ENCODE peak calls at places on chromosomes 1 and 21, in six cellular contexts. J is neural progenitor cell, X is A549, M is fibroblast of lung, F is MM.1S, K is Karpas-422. W is an unnamed sample.

GRCh38 chr1:193019442-193020026 is 39.6 kb downstream of the UCHL5 start:
- DNase-seq in J (peak; percentile 61), X (peak; percentile 25), M (peak; percentile 55), F (peak; percentile 73), K (peak; percentile 74), W (peak; percentile 39)

GRCh38 chr1:234607091-234608025 is 2.6 kb downstream of the IRF2BP2 start:
- DNase-seq in J (peak; percentile 86), X (no peak), M (peak; percentile 43), F (peak; percentile 69), K (no peak), W (peak; percentile 43)

GRCh38 chr1:169133228-169133576 is 26.7 kb downstream of the ATP1B1 start:
- DNase-seq in J (no peak), X (no peak), M (no peak), F (no peak), K (no peak), W (no peak)

GRCh38 chr1:21216835-21217811 is 40.4 kb upstream of the EIF4G3 start:
- DNase-seq in J (peak; percentile 78), X (peak; percentile 14), M (peak; percentile 26), F (peak; percentile 63), K (peak; percentile 90), W (peak; percentile 61)

GRCh38 chr1:111716371-111716770 is 22.8 kb downstream of the INKA2 start:
- DNase-seq in J (no peak), X (no peak), M (no peak), F (no peak), K (no peak), W (no peak)

GRCh38 chr1:228098323-228098931 is 4.7 kb downstream of the C1orf35 start:
- DNase-seq in J (no peak), X (no peak), M (no peak), F (no peak), K (peak; percentile 41), W (no peak)

GRCh38 chr1:186325239-186325638 is 49.8 kb downstream of the TPR start:
- DNase-seq in J (peak; percentile 9), X (no peak), M (peak; percentile 11), F (no peak), K (peak; percentile 50), W (no peak)

GRCh38 chr1:203051841-203052324 is 25.6 kb downstream of the PPFIA4 start:
- DNase-seq in J (no peak), X (no peak), M (no peak), F (no peak), K (no peak), W (no peak)

GRCh38 chr21:41662161-41662560 is 104.7 kb downstream of the RIPK4 start:
- DNase-seq in J (no peak), X (no peak), M (no peak), F (no peak), K (no peak), W (no peak)

GRCh38 chr1:31297273-31298247 is 728 bp downstream of the ZCCHC17 start:
- DNase-seq in J (peak; percentile 29), X (no peak), M (peak; percentile 15), F (no peak), K (peak; percentile 59), W (peak; percentile 69)

GRCh38 chr1:192057766-192058165 is 100.5 kb upstream of the RGS18 start:
- DNase-seq in J (no peak), X (no peak), M (no peak), F (no peak), K (no peak), W (no peak)

GRCh38 chr1:25140073-25140797 is 92.1 kb downstream of the SYF2 start:
- DNase-seq in J (no peak), X (no peak), M (no peak), F (no peak), K (peak; percentile 68), W (peak; percentile 35)

GRCh38 chr1:32702599-32703478 is at the start of gene SYNC:
- DNase-seq in J (peak; percentile 58), X (peak; percentile 56), M (peak; percentile 89), F (no peak), K (no peak), W (no peak)

GRCh38 chr1:203306970-203307541 is 1.7 kb downstream of the BTG2 start:
- DNase-seq in J (peak; percentile 26), X (no peak), M (peak; percentile 45), F (peak; percentile 51), K (peak; percentile 64), W (peak; percentile 35)

GRCh38 chr1:185862235-185862634 is 128.0 kb downstream of the HMCN1 start:
- DNase-seq in J (no peak), X (no peak), M (peak; percentile 61), F (no peak), K (no peak), W (no peak)

GRCh38 chr21:30646904-30647303 is 4.2 kb downstream of the KRTAP20-3 start:
- DNase-seq in J (no peak), X (no peak), M (no peak), F (no peak), K (no peak), W (no peak)

GRCh38 chr21:44800103-44800502 is 1.5 kb downstream of the UBE2G2 start:
- DNase-seq in J (peak; percentile 52), X (no peak), M (peak; percentile 38), F (no peak), K (no peak), W (peak; percentile 27)

GRCh38 chr1:25090707-25091422 is 141.4 kb downstream of the SYF2 start:
- DNase-seq in J (no peak), X (no peak), M (peak; percentile 62), F (no peak), K (no peak), W (no peak)

GRCh38 chr1:154167461-154167860 is 12.6 kb upstream of the NUP210L start:
- DNase-seq in J (no peak), X (no peak), M (no peak), F (no peak), K (no peak), W (no peak)

GRCh38 chr21:35529141-35529863 is 480.2 kb upstream of the RUNX1 start:
- DNase-seq in J (no peak), X (no peak), M (peak; percentile 62), F (peak; percentile 77), K (peak; percentile 44), W (no peak)

GRCh38 chr1:78274814-78275213 is 216.0 kb upstream of the PTGFR start:
- DNase-seq in J (no peak), X (no peak), M (peak; percentile 89), F (no peak), K (no peak), W (peak; percentile 73)

GRCh38 chr21:20270365-20271055 is 727.7 kb upstream of the NCAM2 start:
- DNase-seq in J (no peak), X (no peak), M (no peak), F (no peak), K (no peak), W (no peak)

GRCh38 chr1:228241259-228241658 is 33.4 kb downstream of the OBSCN start:
- DNase-seq in J (no peak), X (no peak), M (no peak), F (no peak), K (no peak), W (no peak)

GRCh38 chr21:43312751-43313169 is 114.2 kb downstream of the SIK1 start:
- DNase-seq in J (no peak), X (no peak), M (no peak), F (peak; percentile 89), K (no peak), W (no peak)

GRCh38 chr1:14113841-14114567 is 414.0 kb downstream of the PRDM2 start:
- DNase-seq in J (peak; percentile 87), X (no peak), M (peak; percentile 56), F (peak; percentile 74), K (peak; percentile 89), W (peak; percentile 52)

GRCh38 chr21:26191609-26192008 is 21.0 kb upstream of the APP start:
- DNase-seq in J (no peak), X (no peak), M (no peak), F (no peak), K (no peak), W (no peak)

GRCh38 chr21:26194326-26194725 is 23.8 kb upstream of the APP start:
- DNase-seq in J (no peak), X (no peak), M (peak; percentile 18), F (no peak), K (no peak), W (no peak)

GRCh38 chr21:26199471-26199870 is 28.9 kb upstream of the APP start:
- DNase-seq in J (no peak), X (no peak), M (peak; percentile 81), F (no peak), K (no peak), W (peak; percentile 93)

GRCh38 chr21:26194811-26195251 is 24.3 kb upstream of the APP start:
- DNase-seq in J (no peak), X (no peak), M (no peak), F (no peak), K (no peak), W (no peak)
- H3K4me3 ChIP-seq in J (no peak overlapping the region), X (no peak overlapping the region), M (no peak overlapping the region), F (no peak overlapping the region), K (no peak overlapping the region), W (no peak overlapping the region)

GRCh38 chr1:229325401-229325800 is 17.4 kb downstream of the CCSAP start:
- DNase-seq in J (no peak), X (no peak), M (no peak), F (no peak), K (no peak), W (no peak)
- H3K4me2 ChIP-seq in J (no peak overlapping the region), X (no peak overlapping the region), M (peak overlapping the region; percentile 48), F (peak overlapping the region; percentile 3), K (no peak overlapping the region), W (no peak overlapping the region)

GRCh38 chr1:93215322-93215721 is 34.8 kb downstream of the CCDC18 start:
- DNase-seq in J (no peak), X (no peak), M (no peak), F (no peak), K (no peak), W (no peak)

GRCh38 chr1:93222987-93223675 is 42.6 kb downstream of the CCDC18 start:
- DNase-seq in J (no peak), X (no peak), M (no peak), F (no peak), K (no peak), W (peak; percentile 35)

GRCh38 chr1:93221913-93222312 is 41.4 kb downstream of the CCDC18 start:
- DNase-seq in J (no peak), X (no peak), M (peak; percentile 35), F (no peak), K (no peak), W (peak; percentile 74)

DNA sequence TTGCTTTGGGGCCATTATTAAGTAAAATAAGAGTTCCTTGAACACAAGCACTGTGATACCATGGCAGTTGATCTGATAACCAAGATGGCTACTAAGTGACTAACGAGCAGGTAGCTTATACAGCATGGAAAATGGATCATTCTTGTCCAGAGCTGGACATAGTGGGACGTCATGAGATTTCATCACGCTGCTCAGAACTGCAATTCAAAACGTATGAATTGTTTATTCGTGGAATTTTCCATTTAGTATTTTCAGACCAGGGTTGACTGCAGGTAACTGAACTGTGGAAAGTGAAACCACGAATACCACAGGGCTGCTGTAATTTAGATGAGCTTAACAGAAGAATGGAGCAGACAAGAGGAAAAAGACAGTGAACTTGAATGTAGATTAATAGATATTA is 38.9 kb downstream of the CCDC18 start:
- DNase-seq in J (no peak), X (no peak), M (peak; percentile 71), F (peak; percentile 58), K (no peak), W (peak; percentile 14)
- H3K4me3 ChIP-seq in J (no peak overlapping the region), X (no peak overlapping the region), M (no peak overlapping the region), F (peak overlapping the region; percentile 36), K (no peak overlapping the region), W (no peak overlapping the region)

GRCh38 chr1:164637461-164638375 is 78.7 kb downstream of the PBX1 start:
- DNase-seq in J (no peak), X (peak; percentile 67), M (peak; percentile 93), F (no peak), K (no peak), W (peak; percentile 87)
- H3K4me2 ChIP-seq in J (no peak overlapping the region), X (peak overlapping the region; percentile 67), M (peak overlapping the region; percentile 36), F (no peak overlapping the region), K (no peak overlapping the region), W (peak overlapping the region; percentile 29)

GRCh38 chr1:155196103-155196892 is 11.4 kb downstream of the THBS3 start:
- DNase-seq in J (peak; percentile 96), X (no peak), M (peak; percentile 23), F (no peak), K (no peak), W (no peak)
- H3K4me3 ChIP-seq in J (peak overlapping the region; percentile 85), X (no peak overlapping the region), M (peak overlapping the region; percentile 74), F (no peak overlapping the region), K (peak overlapping the region; percentile 59), W (no peak overlapping the region)